ENCODE peak calls at places on chromosome 14, in nine cellular contexts. R is breast epithelium, D is tibial nerve, Z is HepG2, Y is IMR-90, F is NB4, S is A549, W is transverse colon, G is Peyer's patch. H is an unnamed sample.

GRCh38 chr14:85399196-85399595 is 130.7 kb upstream of the FLRT2 start:
- DNase-seq in G (no peak), Z (no peak), D (no peak), W (no peak), Y (no peak), F (no peak), R (no peak), S (no peak), H (no peak)

GRCh38 chr14:70004791-70005190 is 125.6 kb downstream of the SMOC1 start:
- DNase-seq in F (no peak), S (no peak), G (no peak), W (no peak), Y (peak; percentile 44), D (no peak), Z (no peak), R (no peak), H (no peak)

GRCh38 chr14:100078997-100079561 is 13.9 kb downstream of the EVL start:
- DNase-seq in F (peak; percentile 95), D (no peak), G (peak; percentile 72), Y (peak; percentile 72), S (no peak), R (no peak), Z (no peak), W (peak; percentile 62), H (peak; percentile 50)

GRCh38 chr14:105005329-105005928 is 15.5 kb downstream of the CDCA4 start:
- DNase-seq in R (no peak), F (no peak), Y (no peak), Z (no peak), G (no peak), S (no peak), D (no peak), W (no peak), H (no peak)

GRCh38 chr14:75826599-75826998 is 155.2 kb downstream of the TGFB3 start:
- DNase-seq in D (no peak), S (no peak), Y (peak; percentile 55), R (no peak), Z (no peak), G (no peak), F (no peak), W (no peak), H (no peak)

GRCh38 chr14:54173782-54174181 is 217.2 kb upstream of the BMP4 start:
- DNase-seq in R (no peak), Z (no peak), D (no peak), G (no peak), Y (peak; percentile 21), W (no peak), F (peak; percentile 2), S (no peak), H (no peak)

GRCh38 chr14:72616294-72616693 is 277.6 kb downstream of the DPF3 start:
- DNase-seq in S (no peak), R (no peak), W (no peak), G (no peak), F (no peak), D (peak; percentile 27), Z (no peak), Y (peak; percentile 91), H (no peak)

GRCh38 chr14:56119221-56119967 is 1.2 kb downstream of the PELI2 start:
- DNase-seq in W (peak; percentile 37), Y (peak; percentile 52), Z (no peak), G (peak; percentile 34), R (no peak), F (peak; percentile 30), D (peak; percentile 37), S (peak; percentile 16), H (peak; percentile 39)

GRCh38 chr14:71651228-71651627 is 281.0 kb upstream of the RGS6 start:
- DNase-seq in R (no peak), G (no peak), Z (no peak), S (no peak), D (peak; percentile 17), F (no peak), Y (peak; percentile 95), W (no peak), H (no peak)

GRCh38 chr14:71583246-71583645 is 349.0 kb upstream of the RGS6 start:
- DNase-seq in R (no peak), G (no peak), S (no peak), W (no peak), Y (no peak), F (peak; percentile 70), D (no peak), Z (no peak), H (no peak)

GRCh38 chr14:56608682-56609081 is 29.1 kb downstream of the TMEM260 start:
- DNase-seq in S (peak; percentile 4), W (no peak), G (no peak), F (no peak), Y (peak; percentile 25), R (no peak), Z (no peak), D (no peak), H (peak; percentile 84)

GRCh38 chr14:99263564-99264330 is 8.2 kb downstream of the BCL11B start:
- DNase-seq in F (no peak), R (no peak), D (no peak), G (no peak), W (no peak), Z (no peak), Y (no peak), S (no peak), H (no peak)

GRCh38 chr14:22835505-22835904 is 880 bp upstream of the MMP14 start:
- DNase-seq in Y (no peak), W (no peak), S (no peak), Z (no peak), F (no peak), R (no peak), D (no peak), G (no peak), H (no peak)

GRCh38 chr14:22837750-22838538 is 1.6 kb downstream of the MMP14 start:
- DNase-seq in Z (no peak), F (peak; percentile 74), G (no peak), Y (peak; percentile 33), R (no peak), W (peak; percentile 55), D (peak; percentile 77), S (no peak), H (no peak)

GRCh38 chr14:22836301-22837058 is at the start of gene MMP14:
- DNase-seq in S (no peak), F (peak; percentile 84), W (peak; percentile 79), Y (peak; percentile 89), R (no peak), D (peak; percentile 88), Z (no peak), G (peak; percentile 26), H (no peak)

GRCh38 chr14:22838631-22839041 is 2.3 kb downstream of the MMP14 start:
- DNase-seq in D (no peak), Y (peak; percentile 66), G (no peak), W (peak; percentile 25), Z (no peak), R (no peak), F (peak; percentile 95), S (no peak), H (no peak)

DNA sequence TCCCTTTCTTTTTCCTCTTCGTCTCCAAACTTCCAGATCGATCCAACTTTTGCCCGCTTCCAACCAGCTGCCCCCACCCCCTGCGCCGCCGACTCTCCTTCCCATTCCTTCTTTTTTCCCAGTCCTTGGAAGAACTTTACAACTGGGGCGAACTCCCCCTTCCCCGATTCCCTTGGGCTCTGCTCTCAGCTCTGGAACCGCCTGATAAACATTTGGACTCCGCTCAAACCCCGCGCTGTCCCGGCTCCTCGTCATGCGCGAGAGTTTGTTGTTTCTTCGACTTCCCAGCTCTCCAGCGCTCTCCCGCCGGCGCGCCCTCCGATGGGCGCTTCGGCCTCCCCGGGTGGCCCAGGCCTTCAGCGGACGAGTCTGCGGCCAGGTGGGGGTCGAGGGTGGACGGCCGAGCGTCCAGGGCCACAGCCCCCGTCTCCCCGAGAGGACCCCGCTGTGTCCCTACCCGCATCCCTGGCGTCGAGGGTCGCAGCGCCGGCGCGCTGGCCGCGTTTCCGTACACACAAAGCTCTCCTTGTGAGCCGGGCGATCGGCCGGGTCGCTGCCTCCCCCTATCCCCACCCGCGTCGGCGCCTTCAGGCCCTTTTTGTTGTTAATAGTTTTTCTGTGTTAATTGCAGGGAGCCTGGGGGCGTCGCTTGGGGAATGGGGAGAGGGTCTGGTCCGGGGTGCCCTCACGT is 819 bp downstream of the MMP14 start:
- DNase-seq in S (no peak), W (peak; percentile 58), Z (peak; percentile 68), G (no peak), Y (peak; percentile 63), R (no peak), F (peak; percentile 68), D (no peak), H (peak; percentile 69)
- TF ChIP-seq POLR2A in S (no peak), W (peak; percentile 45), Z (no peak), G (no peak), Y (no peak), R (peak; percentile 11), F (no peak), D (no peak), H (peak; percentile 56)

DNA sequence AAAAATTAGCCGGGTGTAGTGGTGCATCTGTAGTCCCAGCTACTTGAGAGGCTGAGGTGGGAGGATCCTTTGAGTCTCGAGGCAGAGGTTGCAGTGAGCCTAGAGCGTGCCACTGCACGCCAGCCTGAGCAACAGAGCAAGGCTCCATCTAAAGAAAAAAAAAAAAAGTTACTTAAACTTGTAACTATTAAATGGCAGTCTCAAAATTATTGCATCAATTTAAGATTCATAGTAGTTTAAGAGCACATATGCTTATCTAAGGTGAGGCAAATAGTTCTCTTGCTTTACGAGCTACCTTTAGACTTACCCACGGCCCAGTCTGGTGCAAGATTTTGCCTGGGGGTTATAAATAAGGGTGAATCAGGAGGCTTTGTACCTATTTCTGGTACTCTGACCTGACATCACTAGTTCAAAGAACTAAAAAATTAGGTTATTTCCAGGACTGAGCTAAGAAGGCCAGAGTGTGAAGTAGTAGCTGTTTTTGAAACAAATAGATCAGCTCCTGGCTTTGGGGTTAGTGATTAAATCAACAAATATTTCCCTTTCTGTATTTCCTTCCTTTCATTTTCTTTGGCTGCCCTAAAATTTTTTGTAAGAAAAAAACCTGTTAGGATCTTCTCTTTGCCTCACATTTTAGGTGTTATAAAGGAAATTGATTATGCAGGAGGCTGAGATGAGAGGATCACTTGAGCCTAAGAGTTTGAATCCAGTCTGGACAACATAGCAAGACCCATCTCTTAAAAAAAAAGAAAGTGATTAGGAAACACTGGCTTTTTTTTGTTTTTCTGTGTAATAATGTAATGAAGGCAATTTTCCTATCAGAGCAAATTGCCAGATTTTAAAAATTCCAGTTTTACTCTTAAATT is 3.6 kb downstream of the MGAT2 start:
- DNase-seq in S (no peak), Y (no peak), F (no peak), Z (no peak), D (no peak), R (no peak), W (peak; percentile 19), G (no peak), H (no peak)
- TF ChIP-seq POLR2A in S (no peak), Y (no peak), F (no peak), Z (no peak), D (no peak), R (no peak), W (no peak), G (no peak), H (no peak)

GRCh38 chr14:23639891-23640523 is 3.8 kb downstream of the DHRS2 start:
- DNase-seq in W (no peak), S (no peak), G (no peak), D (no peak), Y (no peak), R (no peak), Z (no peak), F (no peak), H (no peak)
- TF ChIP-seq POLR2A in W (no peak), S (no peak), G (no peak), D (no peak), Y (no peak), R (no peak), Z (no peak), F (no peak), H (no peak)

DNA sequence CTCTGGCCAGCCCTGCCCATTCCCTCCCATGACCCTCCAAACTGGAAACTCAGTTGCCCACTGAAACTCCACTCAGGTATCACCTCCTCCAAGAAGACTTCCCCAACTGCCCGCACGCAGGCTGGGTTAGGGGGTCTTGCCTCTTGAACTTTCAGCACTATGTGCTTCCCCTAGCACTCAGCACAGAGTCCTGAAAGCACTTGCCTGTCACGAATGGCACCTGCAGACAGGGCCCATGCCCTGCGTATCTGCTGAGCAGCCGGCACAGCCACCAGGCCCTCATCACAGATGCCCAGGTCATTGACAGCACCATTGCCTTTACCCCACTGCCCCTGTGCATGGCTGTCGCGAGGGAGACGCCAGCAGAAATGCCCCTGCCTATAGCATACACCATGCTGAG is 11.2 kb downstream of the CCDC88C start:
- DNase-seq in S (no peak), F (no peak), G (no peak), R (no peak), Y (no peak), Z (no peak), W (no peak), D (no peak), H (no peak)
- TF ChIP-seq POLR2A in S (no peak), F (no peak), G (no peak), R (no peak), Y (no peak), Z (no peak), W (no peak), D (no peak), H (no peak)